ENCODE peak calls at places on chromosomes 16 and 17, in four cellular contexts. One of them, this sample, is unnamed.

GRCh38 chr16:1102921-1103648 is 7.0 kb upstream of the C1QTNF8 start:
- DNase-seq in BJ: no peak
- DNase-seq in upper lobe of right lung: peak; percentile 81
- DNase-seq in fibroblast of pulmonary artery: peak; percentile 16
- DNase-seq in this sample: no peak

GRCh38 chr16:83305092-83305491 is 502.7 kb upstream of the HSBP1 start:
- DNase-seq in BJ: peak; percentile 78
- DNase-seq in upper lobe of right lung: no peak
- DNase-seq in fibroblast of pulmonary artery: peak; percentile 92
- DNase-seq in this sample: no peak

GRCh38 chr17:77343031-77343866 is 202.5 kb downstream of the SEC14L1 start:
- DNase-seq in BJ: no peak
- DNase-seq in upper lobe of right lung: peak; percentile 4
- DNase-seq in fibroblast of pulmonary artery: no peak
- DNase-seq in this sample: peak; percentile 15

GRCh38 chr16:28981517-28981916 is 3.3 kb upstream of the LAT start:
- DNase-seq in BJ: no peak
- DNase-seq in upper lobe of right lung: no peak
- DNase-seq in fibroblast of pulmonary artery: peak; percentile 14
- DNase-seq in this sample: no peak

GRCh38 chr16:1453316-1453715 is 9.0 kb upstream of the CCDC154 start:
- DNase-seq in BJ: no peak
- DNase-seq in upper lobe of right lung: no peak
- DNase-seq in fibroblast of pulmonary artery: no peak
- DNase-seq in this sample: no peak

GRCh38 chr17:78883090-78883532 is 19.9 kb downstream of the CEP295NL start:
- DNase-seq in BJ: peak; percentile 86
- DNase-seq in upper lobe of right lung: peak; percentile 87
- DNase-seq in fibroblast of pulmonary artery: peak; percentile 79
- DNase-seq in this sample: no peak

GRCh38 chr16:50534556-50534955 is 13.6 kb upstream of the NKD1 start:
- DNase-seq in BJ: no peak
- DNase-seq in upper lobe of right lung: no peak
- DNase-seq in fibroblast of pulmonary artery: no peak
- DNase-seq in this sample: no peak

GRCh38 chr16:69307091-69307490 is 4.1 kb upstream of the VPS4A start:
- DNase-seq in BJ: no peak
- DNase-seq in upper lobe of right lung: no peak
- DNase-seq in fibroblast of pulmonary artery: no peak
- DNase-seq in this sample: no peak

GRCh38 chr16:70754874-70755600 is 45.9 kb downstream of the VAC14 start:
- DNase-seq in BJ: no peak
- DNase-seq in upper lobe of right lung: no peak
- DNase-seq in fibroblast of pulmonary artery: no peak
- DNase-seq in this sample: peak; percentile 84

GRCh38 chr16:49488336-49488735 is 114.7 kb downstream of the C16orf78 start:
- DNase-seq in BJ: no peak
- DNase-seq in upper lobe of right lung: peak; percentile 30
- DNase-seq in fibroblast of pulmonary artery: no peak
- DNase-seq in this sample: peak; percentile 36

GRCh38 chr17:37213927-37214326 is 161.9 kb upstream of the C17orf78 start:
- DNase-seq in BJ: no peak
- DNase-seq in upper lobe of right lung: no peak
- DNase-seq in fibroblast of pulmonary artery: no peak
- DNase-seq in this sample: no peak

GRCh38 chr16:1990336-1991134 is 765 bp downstream of the SYNGR3 start:
- DNase-seq in BJ: no peak
- DNase-seq in upper lobe of right lung: no peak
- DNase-seq in fibroblast of pulmonary artery: no peak
- DNase-seq in this sample: no peak

GRCh38 chr17:3946711-3947235 is 17.5 kb downstream of the ATP2A3 start:
- DNase-seq in BJ: no peak
- DNase-seq in upper lobe of right lung: no peak
- DNase-seq in fibroblast of pulmonary artery: no peak
- DNase-seq in this sample: no peak

GRCh38 chr17:13931752-13932477 is 137.4 kb upstream of the COX10 start:
- DNase-seq in BJ: peak; percentile 18
- DNase-seq in upper lobe of right lung: peak; percentile 81
- DNase-seq in fibroblast of pulmonary artery: peak; percentile 37
- DNase-seq in this sample: no peak

GRCh38 chr16:78177927-78178326 is 78.5 kb downstream of the WWOX start:
- DNase-seq in BJ: no peak
- DNase-seq in upper lobe of right lung: no peak
- DNase-seq in fibroblast of pulmonary artery: no peak
- DNase-seq in this sample: no peak

GRCh38 chr16:3945751-3946603 is 65.5 kb upstream of the CREBBP start:
- DNase-seq in BJ: peak; percentile 94
- DNase-seq in upper lobe of right lung: peak; percentile 77
- DNase-seq in fibroblast of pulmonary artery: peak; percentile 98
- DNase-seq in this sample: peak; percentile 91

GRCh38 chr16:10485698-10486382 is 94.6 kb downstream of the EMP2 start:
- DNase-seq in BJ: no peak
- DNase-seq in upper lobe of right lung: no peak
- DNase-seq in fibroblast of pulmonary artery: no peak
- DNase-seq in this sample: no peak

GRCh38 chr17:69757794-69758430 is 317.1 kb upstream of the KCNJ16 start:
- DNase-seq in BJ: peak; percentile 95
- DNase-seq in upper lobe of right lung: no peak
- DNase-seq in fibroblast of pulmonary artery: peak; percentile 79
- DNase-seq in this sample: no peak

GRCh38 chr17:3208484-3208883 is 1.0 kb downstream of the OR1A1 start:
- DNase-seq in BJ: no peak
- DNase-seq in upper lobe of right lung: no peak
- DNase-seq in fibroblast of pulmonary artery: no peak
- DNase-seq in this sample: no peak

GRCh38 chr16:65697516-65697915 is 575.7 kb upstream of the CDH11 start:
- DNase-seq in BJ: no peak
- DNase-seq in upper lobe of right lung: no peak
- DNase-seq in fibroblast of pulmonary artery: no peak
- DNase-seq in this sample: no peak

GRCh38 chr17:9427460-9428315 is 147.9 kb downstream of the STX8 start:
- DNase-seq in BJ: no peak
- DNase-seq in upper lobe of right lung: no peak
- DNase-seq in fibroblast of pulmonary artery: no peak
- DNase-seq in this sample: no peak

GRCh38 chr16:3695610-3696369 is 21.5 kb downstream of the TRAP1 start:
- DNase-seq in BJ: no peak
- DNase-seq in upper lobe of right lung: no peak
- DNase-seq in fibroblast of pulmonary artery: no peak
- DNase-seq in this sample: no peak

GRCh38 chr17:1493291-1493980 is 950 bp upstream of the MYO1C start:
- DNase-seq in BJ: no peak
- DNase-seq in upper lobe of right lung: peak; percentile 76
- DNase-seq in fibroblast of pulmonary artery: no peak
- DNase-seq in this sample: no peak

GRCh38 chr17:160336-160735 is 21.1 kb downstream of the DOC2B start:
- DNase-seq in BJ: no peak
- DNase-seq in upper lobe of right lung: peak; percentile 52
- DNase-seq in fibroblast of pulmonary artery: no peak
- DNase-seq in this sample: no peak

GRCh38 chr16:54932737-54933254 is 2.1 kb downstream of the IRX5 start:
- DNase-seq in BJ: no peak
- DNase-seq in upper lobe of right lung: peak; percentile 73
- DNase-seq in fibroblast of pulmonary artery: no peak
- DNase-seq in this sample: peak; percentile 73

GRCh38 chr16:20393801-20394637 is 10.5 kb downstream of the PDILT start:
- DNase-seq in BJ: no peak
- DNase-seq in upper lobe of right lung: no peak
- DNase-seq in fibroblast of pulmonary artery: no peak
- DNase-seq in this sample: no peak

GRCh38 chr16:75754126-75754525 is 27.8 kb upstream of the CPHXL start:
- DNase-seq in BJ: no peak
- DNase-seq in upper lobe of right lung: no peak
- DNase-seq in fibroblast of pulmonary artery: peak; percentile 30
- DNase-seq in this sample: no peak

GRCh38 chr17:9444687-9445086 is 130.9 kb downstream of the STX8 start:
- DNase-seq in BJ: no peak
- DNase-seq in upper lobe of right lung: no peak
- DNase-seq in fibroblast of pulmonary artery: no peak
- DNase-seq in this sample: no peak

GRCh38 chr17:73462830-73463229 is 151.0 kb upstream of the CDC42EP4 start:
- DNase-seq in BJ: no peak
- DNase-seq in upper lobe of right lung: no peak
- DNase-seq in fibroblast of pulmonary artery: no peak
- DNase-seq in this sample: no peak

GRCh38 chr16:74281285-74281684 is 15.3 kb upstream of the PSMD7 start:
- DNase-seq in BJ: no peak
- DNase-seq in upper lobe of right lung: no peak
- DNase-seq in fibroblast of pulmonary artery: no peak
- DNase-seq in this sample: no peak

GRCh38 chr17:45335721-45336120 is 18.9 kb upstream of the MAP3K14 start:
- DNase-seq in BJ: no peak
- DNase-seq in upper lobe of right lung: peak; percentile 2
- DNase-seq in fibroblast of pulmonary artery: no peak
- DNase-seq in this sample: no peak

GRCh38 chr16:30780549-30780948 is 6.5 kb downstream of the ZNF629 start:
- DNase-seq in BJ: no peak
- DNase-seq in upper lobe of right lung: no peak
- DNase-seq in fibroblast of pulmonary artery: no peak
- DNase-seq in this sample: no peak
- TF ChIP-seq CTCF in BJ: no peak
- TF ChIP-seq CTCF in upper lobe of right lung: no peak
- TF ChIP-seq CTCF in fibroblast of pulmonary artery: no peak
- TF ChIP-seq CTCF in this sample: no peak

GRCh38 chr17:65556910-65557348 is 4.5 kb downstream of the AXIN2 start:
- DNase-seq in BJ: no peak
- DNase-seq in upper lobe of right lung: no peak
- DNase-seq in fibroblast of pulmonary artery: no peak
- DNase-seq in this sample: no peak

GRCh38 chr17:65556014-65556909 is 5.2 kb downstream of the AXIN2 start:
- DNase-seq in BJ: no peak
- DNase-seq in upper lobe of right lung: peak; percentile 95
- DNase-seq in fibroblast of pulmonary artery: peak; percentile 72
- DNase-seq in this sample: peak; percentile 87

GRCh38 chr17:65553009-65553645 is 8.3 kb downstream of the AXIN2 start:
- DNase-seq in BJ: peak; percentile 83
- DNase-seq in upper lobe of right lung: no peak
- DNase-seq in fibroblast of pulmonary artery: peak; percentile 69
- DNase-seq in this sample: no peak

GRCh38 chr17:65553646-65554567 is 7.5 kb downstream of the AXIN2 start:
- DNase-seq in BJ: no peak
- DNase-seq in upper lobe of right lung: no peak
- DNase-seq in fibroblast of pulmonary artery: no peak
- DNase-seq in this sample: peak; percentile 11

GRCh38 chr17:65554568-65555223 is 6.8 kb downstream of the AXIN2 start:
- DNase-seq in BJ: no peak
- DNase-seq in upper lobe of right lung: no peak
- DNase-seq in fibroblast of pulmonary artery: no peak
- DNase-seq in this sample: no peak
- TF ChIP-seq CTCF in BJ: peak; percentile 54
- TF ChIP-seq CTCF in upper lobe of right lung: peak; percentile 25
- TF ChIP-seq CTCF in fibroblast of pulmonary artery: no peak
- TF ChIP-seq CTCF in this sample: peak; percentile 7

GRCh38 chr17:50708050-50709000 is 611 bp upstream of the ANKRD40 start:
- DNase-seq in BJ: no peak
- DNase-seq in upper lobe of right lung: no peak
- DNase-seq in fibroblast of pulmonary artery: no peak
- DNase-seq in this sample: no peak
- TF ChIP-seq CTCF in BJ: no peak
- TF ChIP-seq CTCF in upper lobe of right lung: no peak
- TF ChIP-seq CTCF in fibroblast of pulmonary artery: no peak
- TF ChIP-seq CTCF in this sample: peak; percentile 50

GRCh38 chr17:29619251-29619650 is 3.5 kb downstream of the CORO6 start:
- DNase-seq in BJ: no peak
- DNase-seq in upper lobe of right lung: peak; percentile 43
- DNase-seq in fibroblast of pulmonary artery: peak; percentile 41
- DNase-seq in this sample: no peak
- TF ChIP-seq CTCF in BJ: peak; percentile 40
- TF ChIP-seq CTCF in upper lobe of right lung: no peak
- TF ChIP-seq CTCF in fibroblast of pulmonary artery: peak; percentile 27
- TF ChIP-seq CTCF in this sample: peak; percentile 62

DNA sequence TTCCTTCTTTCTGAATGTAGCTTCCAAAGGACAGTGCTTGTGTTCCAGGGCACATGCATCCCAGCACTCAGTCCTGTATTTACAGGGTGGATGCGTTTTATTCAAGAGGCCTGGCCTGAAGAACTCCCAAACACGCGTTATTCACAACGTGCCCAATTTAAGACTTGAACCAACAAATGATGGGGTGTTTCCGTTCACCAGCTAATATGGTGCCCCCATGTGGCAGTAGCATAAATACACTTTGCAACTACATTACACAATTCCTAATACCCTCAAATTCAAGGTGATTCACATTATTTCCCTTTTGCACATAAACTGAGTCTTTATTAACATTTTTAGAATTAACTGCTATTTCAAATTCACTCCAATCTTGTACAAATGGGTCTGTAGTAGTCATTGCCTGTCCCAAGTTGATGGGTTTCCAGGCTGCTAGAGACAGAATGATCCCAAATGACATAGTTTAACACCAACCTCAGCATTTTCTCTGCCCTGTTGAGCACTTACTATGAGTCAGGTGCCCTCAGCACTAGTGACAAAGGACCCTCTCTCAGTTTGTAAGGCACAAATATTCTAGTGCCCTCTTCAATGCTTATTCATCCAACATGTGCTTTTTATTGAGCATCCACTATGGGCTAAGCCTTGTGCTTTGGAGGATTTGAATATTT is 26.9 kb downstream of the HSD17B2 start:
- DNase-seq in BJ: no peak
- DNase-seq in upper lobe of right lung: no peak
- DNase-seq in fibroblast of pulmonary artery: peak; percentile 37
- DNase-seq in this sample: no peak
- TF ChIP-seq CTCF in BJ: peak; percentile 41
- TF ChIP-seq CTCF in upper lobe of right lung: peak; percentile 50
- TF ChIP-seq CTCF in fibroblast of pulmonary artery: peak; percentile 44
- TF ChIP-seq CTCF in this sample: peak; percentile 73

GRCh38 chr17:39687546-39688474 is at the start of gene PGAP3:
- DNase-seq in BJ: peak; percentile 67
- DNase-seq in upper lobe of right lung: peak; percentile 95
- DNase-seq in fibroblast of pulmonary artery: peak; percentile 91
- DNase-seq in this sample: no peak
- TF ChIP-seq CTCF in BJ: no peak
- TF ChIP-seq CTCF in upper lobe of right lung: no peak
- TF ChIP-seq CTCF in fibroblast of pulmonary artery: no peak
- TF ChIP-seq CTCF in this sample: peak; percentile 40

This sample was measured in chondrocyte.